ENCODE peak calls at places on chromosomes 12 and 14, in five cellular contexts. One of them, this sample, is unnamed. For H3K36me3, the result is how much of the 10 kb centered on the place peaks cover.

GRCh38 chr12:20950248-20950647 is 139.7 kb downstream of the SLCO1B3 start:
- DNase-seq in prostate gland: no peak
- DNase-seq in sigmoid colon: no peak
- DNase-seq in CD8-positive, alpha-beta memory T cell: no peak
- DNase-seq in mammary epithelial cell: peak
- DNase-seq in this sample: no peak

GRCh38 chr14:71175491-71175890 is 268.2 kb downstream of the PCNX1 start:
- DNase-seq in prostate gland: peak
- DNase-seq in sigmoid colon: no peak
- DNase-seq in CD8-positive, alpha-beta memory T cell: no peak
- DNase-seq in mammary epithelial cell: peak
- DNase-seq in this sample: no peak

GRCh38 chr12:80752464-80752863 is 35.8 kb downstream of the MYF5 start:
- DNase-seq in prostate gland: no peak
- DNase-seq in sigmoid colon: no peak
- DNase-seq in CD8-positive, alpha-beta memory T cell: no peak
- DNase-seq in mammary epithelial cell: no peak
- DNase-seq in this sample: no peak

GRCh38 chr12:116122639-116123038 is 154.9 kb downstream of the MED13L start:
- DNase-seq in prostate gland: no peak
- DNase-seq in sigmoid colon: no peak
- DNase-seq in CD8-positive, alpha-beta memory T cell: no peak
- DNase-seq in mammary epithelial cell: no peak
- DNase-seq in this sample: no peak

GRCh38 chr14:92441751-92442477 is 71.7 kb upstream of the RIN3 start:
- DNase-seq in prostate gland: no peak
- DNase-seq in sigmoid colon: no peak
- DNase-seq in CD8-positive, alpha-beta memory T cell: no peak
- DNase-seq in mammary epithelial cell: no peak
- DNase-seq in this sample: no peak

GRCh38 chr12:105831372-105831771 is 307.4 kb downstream of the NUAK1 start:
- DNase-seq in prostate gland: no peak
- DNase-seq in sigmoid colon: no peak
- DNase-seq in CD8-positive, alpha-beta memory T cell: no peak
- DNase-seq in mammary epithelial cell: no peak
- DNase-seq in this sample: no peak

GRCh38 chr12:11543513-11544168 is 105.8 kb upstream of the ETV6 start:
- DNase-seq in prostate gland: no peak
- DNase-seq in sigmoid colon: no peak
- DNase-seq in CD8-positive, alpha-beta memory T cell: no peak
- DNase-seq in mammary epithelial cell: no peak
- DNase-seq in this sample: no peak

GRCh38 chr12:106106129-106106566 is 32.6 kb downstream of the NUAK1 start:
- DNase-seq in prostate gland: no peak
- DNase-seq in sigmoid colon: no peak
- DNase-seq in CD8-positive, alpha-beta memory T cell: no peak
- DNase-seq in mammary epithelial cell: no peak
- DNase-seq in this sample: no peak

GRCh38 chr12:6085841-6086240 is 38.6 kb downstream of the VWF start:
- DNase-seq in prostate gland: no peak
- DNase-seq in sigmoid colon: no peak
- DNase-seq in CD8-positive, alpha-beta memory T cell: no peak
- DNase-seq in mammary epithelial cell: no peak
- DNase-seq in this sample: no peak

GRCh38 chr12:121678721-121679300 is 9.4 kb upstream of the MORN3 start:
- DNase-seq in prostate gland: no peak
- DNase-seq in sigmoid colon: no peak
- DNase-seq in CD8-positive, alpha-beta memory T cell: no peak
- DNase-seq in mammary epithelial cell: no peak
- DNase-seq in this sample: no peak

GRCh38 chr12:11555743-11556625 is 93.5 kb upstream of the ETV6 start:
- DNase-seq in prostate gland: peak
- DNase-seq in sigmoid colon: peak
- DNase-seq in CD8-positive, alpha-beta memory T cell: no peak
- DNase-seq in mammary epithelial cell: no peak
- DNase-seq in this sample: no peak

GRCh38 chr14:70891741-70892140 is 15.5 kb upstream of the PCNX1 start:
- DNase-seq in prostate gland: no peak
- DNase-seq in sigmoid colon: no peak
- DNase-seq in CD8-positive, alpha-beta memory T cell: no peak
- DNase-seq in mammary epithelial cell: no peak
- DNase-seq in this sample: no peak

GRCh38 chr14:105196228-105196960 is 15.3 kb upstream of the NUDT14 start:
- DNase-seq in prostate gland: no peak
- DNase-seq in sigmoid colon: no peak
- DNase-seq in CD8-positive, alpha-beta memory T cell: no peak
- DNase-seq in mammary epithelial cell: no peak
- DNase-seq in this sample: no peak

GRCh38 chr12:57452181-57452936 is 2.7 kb upstream of the INHBE start:
- DNase-seq in prostate gland: no peak
- DNase-seq in sigmoid colon: no peak
- DNase-seq in CD8-positive, alpha-beta memory T cell: no peak
- DNase-seq in mammary epithelial cell: no peak
- DNase-seq in this sample: no peak

GRCh38 chr12:9361879-9362326 is 153.7 kb upstream of the PZP start:
- DNase-seq in prostate gland: no peak
- DNase-seq in sigmoid colon: no peak
- DNase-seq in CD8-positive, alpha-beta memory T cell: no peak
- DNase-seq in mammary epithelial cell: no peak
- DNase-seq in this sample: peak

GRCh38 chr12:83763425-83763824 is 1076.7 kb downstream of the TMTC2 start:
- DNase-seq in prostate gland: no peak
- DNase-seq in sigmoid colon: no peak
- DNase-seq in CD8-positive, alpha-beta memory T cell: no peak
- DNase-seq in mammary epithelial cell: peak
- DNase-seq in this sample: no peak

GRCh38 chr12:126156806-126157574 is 1091.8 kb downstream of the AACS start:
- DNase-seq in prostate gland: no peak
- DNase-seq in sigmoid colon: no peak
- DNase-seq in CD8-positive, alpha-beta memory T cell: no peak
- DNase-seq in mammary epithelial cell: no peak
- DNase-seq in this sample: no peak

GRCh38 chr14:72513994-72514659 is 379.8 kb downstream of the DPF3 start:
- DNase-seq in prostate gland: no peak
- DNase-seq in sigmoid colon: no peak
- DNase-seq in CD8-positive, alpha-beta memory T cell: no peak
- DNase-seq in mammary epithelial cell: peak
- DNase-seq in this sample: peak

GRCh38 chr14:38210168-38210567 is 2.5 kb downstream of the SSTR1 start:
- DNase-seq in prostate gland: no peak
- DNase-seq in sigmoid colon: no peak
- DNase-seq in CD8-positive, alpha-beta memory T cell: no peak
- DNase-seq in mammary epithelial cell: no peak
- DNase-seq in this sample: no peak

GRCh38 chr12:70560671-70561070 is 76.6 kb downstream of the PTPRB start:
- DNase-seq in prostate gland: no peak
- DNase-seq in sigmoid colon: no peak
- DNase-seq in CD8-positive, alpha-beta memory T cell: no peak
- DNase-seq in mammary epithelial cell: no peak
- DNase-seq in this sample: no peak

GRCh38 chr14:29654910-29655590 is 272.6 kb downstream of the PRKD1 start:
- DNase-seq in prostate gland: no peak
- DNase-seq in sigmoid colon: no peak
- DNase-seq in CD8-positive, alpha-beta memory T cell: no peak
- DNase-seq in mammary epithelial cell: peak
- DNase-seq in this sample: no peak

GRCh38 chr14:34699873-34700621 is 14.3 kb downstream of the CFL2 start:
- DNase-seq in prostate gland: no peak
- DNase-seq in sigmoid colon: no peak
- DNase-seq in CD8-positive, alpha-beta memory T cell: no peak
- DNase-seq in mammary epithelial cell: peak
- DNase-seq in this sample: no peak

GRCh38 chr14:53716521-53716920 is 240.1 kb downstream of the BMP4 start:
- DNase-seq in prostate gland: no peak
- DNase-seq in sigmoid colon: no peak
- DNase-seq in CD8-positive, alpha-beta memory T cell: no peak
- DNase-seq in mammary epithelial cell: no peak
- DNase-seq in this sample: no peak

GRCh38 chr12:53735556-53735955 is 8.3 kb upstream of the CALCOCO1 start:
- DNase-seq in prostate gland: peak
- DNase-seq in sigmoid colon: no peak
- DNase-seq in CD8-positive, alpha-beta memory T cell: no peak
- DNase-seq in mammary epithelial cell: no peak
- DNase-seq in this sample: no peak

GRCh38 chr14:99824776-99825175 is 31.6 kb downstream of the EML1 start:
- DNase-seq in prostate gland: no peak
- DNase-seq in sigmoid colon: no peak
- DNase-seq in CD8-positive, alpha-beta memory T cell: no peak
- DNase-seq in mammary epithelial cell: no peak
- DNase-seq in this sample: no peak

GRCh38 chr14:88877192-88877591 is 52.7 kb downstream of the TTC8 start:
- DNase-seq in prostate gland: no peak
- DNase-seq in sigmoid colon: no peak
- DNase-seq in CD8-positive, alpha-beta memory T cell: no peak
- DNase-seq in mammary epithelial cell: no peak
- DNase-seq in this sample: no peak

GRCh38 chr14:74571901-74572828 is 39.9 kb downstream of the LTBP2 start:
- DNase-seq in prostate gland: no peak
- DNase-seq in sigmoid colon: no peak
- DNase-seq in CD8-positive, alpha-beta memory T cell: no peak
- DNase-seq in mammary epithelial cell: peak
- DNase-seq in this sample: no peak

GRCh38 chr14:103522649-103523582 is at the start of gene CKB:
- DNase-seq in prostate gland: peak
- DNase-seq in sigmoid colon: peak
- DNase-seq in CD8-positive, alpha-beta memory T cell: no peak
- DNase-seq in mammary epithelial cell: no peak
- DNase-seq in this sample: peak

GRCh38 chr14:38047518-38047917 is 160.2 kb upstream of the SSTR1 start:
- DNase-seq in prostate gland: no peak
- DNase-seq in sigmoid colon: no peak
- DNase-seq in CD8-positive, alpha-beta memory T cell: no peak
- DNase-seq in mammary epithelial cell: no peak
- DNase-seq in this sample: no peak

GRCh38 chr12:132700212-132700913 is 10.3 kb upstream of the PGAM5 start:
- DNase-seq in prostate gland: no peak
- DNase-seq in sigmoid colon: no peak
- DNase-seq in CD8-positive, alpha-beta memory T cell: no peak
- DNase-seq in mammary epithelial cell: no peak
- DNase-seq in this sample: no peak

GRCh38 chr14:22565391-22565945 is 23.6 kb downstream of the DAD1 start:
- DNase-seq in prostate gland: no peak
- DNase-seq in sigmoid colon: no peak
- DNase-seq in CD8-positive, alpha-beta memory T cell: no peak
- DNase-seq in mammary epithelial cell: no peak
- DNase-seq in this sample: peak

GRCh38 chr14:56145965-56146364 is 27.8 kb downstream of the PELI2 start:
- DNase-seq in prostate gland: no peak
- DNase-seq in sigmoid colon: no peak
- DNase-seq in CD8-positive, alpha-beta memory T cell: no peak
- DNase-seq in mammary epithelial cell: peak
- DNase-seq in this sample: no peak

GRCh38 chr12:71725011-71725410 is 29.7 kb upstream of the RAB21 start:
- DNase-seq in prostate gland: no peak
- DNase-seq in sigmoid colon: no peak
- DNase-seq in CD8-positive, alpha-beta memory T cell: no peak
- DNase-seq in mammary epithelial cell: no peak
- DNase-seq in this sample: no peak

GRCh38 chr14:22152901-22153300 is 436.1 kb downstream of the DAD1 start:
- DNase-seq in prostate gland: no peak
- DNase-seq in sigmoid colon: no peak
- DNase-seq in CD8-positive, alpha-beta memory T cell: no peak
- DNase-seq in mammary epithelial cell: no peak
- DNase-seq in this sample: no peak

GRCh38 chr12:122951979-122952892 is 14.0 kb downstream of the ABCB9 start:
- DNase-seq in prostate gland: peak
- DNase-seq in sigmoid colon: peak
- DNase-seq in CD8-positive, alpha-beta memory T cell: peak
- DNase-seq in mammary epithelial cell: peak
- DNase-seq in this sample: no peak

GRCh38 chr12:43852744-43853143 is 16.9 kb downstream of the TMEM117 start:
- DNase-seq in prostate gland: no peak
- DNase-seq in sigmoid colon: no peak
- DNase-seq in CD8-positive, alpha-beta memory T cell: no peak
- DNase-seq in mammary epithelial cell: peak
- DNase-seq in this sample: no peak

DNA sequence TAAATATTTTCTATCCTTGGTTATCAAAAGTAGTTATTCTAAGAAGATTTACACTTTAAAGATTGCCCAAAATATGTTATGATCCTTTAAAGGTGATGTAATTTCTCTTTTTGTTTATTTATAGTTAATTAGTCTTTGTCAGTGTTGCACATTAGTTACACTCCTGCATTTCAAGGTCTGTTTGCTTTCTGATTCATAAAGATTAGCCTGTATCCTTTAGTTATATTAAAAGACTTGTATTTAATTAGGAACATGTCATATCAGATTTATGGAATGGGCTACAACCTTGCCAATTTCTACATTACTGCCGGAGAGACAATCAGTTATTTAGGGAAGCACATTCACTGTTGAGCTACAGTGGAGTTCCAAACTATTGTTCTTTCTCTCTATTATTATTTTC is 3.5 kb downstream of the EPYC start:
- DNase-seq in prostate gland: no peak
- DNase-seq in sigmoid colon: no peak
- DNase-seq in CD8-positive, alpha-beta memory T cell: no peak
- DNase-seq in mammary epithelial cell: no peak
- DNase-seq in this sample: no peak
- H3K36me3 ChIP-seq in prostate gland: under half
- H3K36me3 ChIP-seq in sigmoid colon: under half
- H3K36me3 ChIP-seq in CD8-positive, alpha-beta memory T cell: under half
- H3K36me3 ChIP-seq in mammary epithelial cell: under half
- H3K36me3 ChIP-seq in this sample: under half

GRCh38 chr12:48929551-48929950 is 4.3 kb upstream of the FKBP11 start:
- DNase-seq in prostate gland: no peak
- DNase-seq in sigmoid colon: no peak
- DNase-seq in CD8-positive, alpha-beta memory T cell: no peak
- DNase-seq in mammary epithelial cell: no peak
- DNase-seq in this sample: no peak
- H3K36me3 ChIP-seq in prostate gland: under half
- H3K36me3 ChIP-seq in sigmoid colon: under half
- H3K36me3 ChIP-seq in CD8-positive, alpha-beta memory T cell: under half
- H3K36me3 ChIP-seq in mammary epithelial cell: under half
- H3K36me3 ChIP-seq in this sample: under half

DNA sequence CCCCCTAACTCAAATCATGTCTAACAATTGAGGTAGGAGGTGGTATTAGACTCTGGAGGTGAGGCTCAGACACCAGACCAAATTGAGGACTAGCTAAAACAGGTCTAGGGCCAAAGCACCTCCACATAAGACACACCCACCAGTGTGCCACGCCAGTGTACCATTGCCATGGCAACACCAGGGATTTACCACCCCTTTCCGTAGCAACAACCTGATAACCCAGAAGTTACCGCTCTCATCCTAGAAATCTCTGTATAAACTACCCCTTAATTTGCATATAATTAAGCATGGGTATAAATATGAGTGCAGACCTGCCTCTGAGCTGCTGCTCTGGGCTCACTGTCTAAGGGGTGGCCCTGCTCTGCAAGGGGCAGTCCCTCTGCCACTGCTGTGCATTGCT is 57.4 kb upstream of the PPP2R5C start:
- DNase-seq in prostate gland: no peak
- DNase-seq in sigmoid colon: no peak
- DNase-seq in CD8-positive, alpha-beta memory T cell: no peak
- DNase-seq in mammary epithelial cell: no peak
- DNase-seq in this sample: no peak
- H3K36me3 ChIP-seq in prostate gland: under half
- H3K36me3 ChIP-seq in sigmoid colon: under half
- H3K36me3 ChIP-seq in CD8-positive, alpha-beta memory T cell: under half
- H3K36me3 ChIP-seq in mammary epithelial cell: under half
- H3K36me3 ChIP-seq in this sample: under half

GRCh38 chr14:67759916-67760315 is 56.5 kb downstream of the ZFYVE26 start:
- DNase-seq in prostate gland: no peak
- DNase-seq in sigmoid colon: no peak
- DNase-seq in CD8-positive, alpha-beta memory T cell: no peak
- DNase-seq in mammary epithelial cell: no peak
- DNase-seq in this sample: no peak
- H3K36me3 ChIP-seq in prostate gland: under half
- H3K36me3 ChIP-seq in sigmoid colon: under half
- H3K36me3 ChIP-seq in CD8-positive, alpha-beta memory T cell: under half
- H3K36me3 ChIP-seq in mammary epithelial cell: under half
- H3K36me3 ChIP-seq in this sample: under half

This sample was measured in GM06990.